ENCODE peak calls at places on chromosomes 6 and 20, in seven cellular contexts. S is small intestine; F is T-helper 1 cell; L is suprapubic skin; Y is cerebellar cortex; N is activated T-cell treated with anti-CD3 and anti-CD28 coated beads, Interleukin-2, amount 50 U/mL, for 72 hours; C is HS-5. Q is an unnamed sample.

GRCh38 chr6:40810176-40810575 is 223.0 kb upstream of the LRFN2 start:
- DNase-seq in F (no peak), Y (no peak), N (no peak), S (no peak), C (peak), L (no peak), Q (no peak)

GRCh38 chr6:158660331-158660730 is 10.5 kb downstream of the SYTL3 start:
- DNase-seq in N (no peak), L (no peak), C (no peak), S (peak), Y (no peak), F (peak), Q (no peak)

GRCh38 chr6:169805242-169805838 is 53.9 kb downstream of the ERMARD start:
- DNase-seq in S (no peak), L (peak), C (no peak), Y (no peak), N (no peak), F (no peak), Q (no peak)

GRCh38 chr6:109315331-109316129 is 66.7 kb downstream of the CD164 start:
- DNase-seq in C (no peak), L (no peak), N (no peak), S (no peak), Y (no peak), F (no peak), Q (no peak)

GRCh38 chr6:137389150-137389664 is 105.0 kb downstream of the OLIG3 start:
- DNase-seq in L (no peak), F (peak), C (peak), S (peak), Y (no peak), N (peak), Q (peak)

GRCh38 chr6:77415706-77416105 is 47.6 kb downstream of the HTR1B start:
- DNase-seq in Y (no peak), N (no peak), S (no peak), L (no peak), C (no peak), F (no peak), Q (peak)

GRCh38 chr6:34696189-34696738 is 303 bp downstream of the ILRUN start:
- DNase-seq in L (peak), C (no peak), S (no peak), F (no peak), Y (no peak), N (no peak), Q (no peak)

GRCh38 chr6:13754644-13755043 is 43.0 kb upstream of the RANBP9 start:
- DNase-seq in L (no peak), C (no peak), N (no peak), S (no peak), Y (no peak), F (no peak), Q (no peak)

GRCh38 chr6:90294614-90294988 is 2.0 kb downstream of the BACH2 start:
- DNase-seq in Y (peak), N (peak), C (no peak), F (peak), S (no peak), L (no peak), Q (no peak)

GRCh38 chr6:36319436-36319762 is 17.3 kb downstream of the BNIP5 start:
- DNase-seq in S (peak), C (no peak), N (no peak), Y (no peak), L (no peak), F (no peak), Q (no peak)

GRCh38 chr6:88683734-88684133 is 279.7 kb downstream of the RNGTT start:
- DNase-seq in S (no peak), Y (no peak), L (no peak), C (no peak), N (no peak), F (no peak), Q (no peak)

GRCh38 chr6:12232339-12232738 is 57.8 kb upstream of the EDN1 start:
- DNase-seq in S (no peak), C (peak), N (no peak), L (no peak), Y (no peak), F (no peak), Q (no peak)

GRCh38 chr20:2759603-2760360 is 40.6 kb downstream of the CPXM1 start:
- DNase-seq in S (no peak), N (no peak), L (no peak), F (no peak), Y (no peak), C (no peak), Q (no peak)

GRCh38 chr20:1775117-1775516 is 117.5 kb upstream of the SIRPG start:
- DNase-seq in C (no peak), L (no peak), S (no peak), F (no peak), N (no peak), Y (no peak), Q (no peak)

GRCh38 chr20:58691773-58692578 is 624 bp upstream of the NPEPL1 start:
- DNase-seq in F (no peak), S (no peak), Y (no peak), N (no peak), L (peak), C (no peak), Q (no peak)

GRCh38 chr6:75855047-75855446 is 106.0 kb downstream of the MYO6 start:
- DNase-seq in L (no peak), S (peak), F (peak), N (peak), C (no peak), Y (peak), Q (peak)

GRCh38 chr6:82270791-82271392 is 23.3 kb upstream of the IBTK start:
- DNase-seq in Y (peak), L (no peak), S (peak), F (no peak), N (no peak), C (no peak), Q (no peak)

GRCh38 chr20:16011061-16011460 is 562.2 kb downstream of the KIF16B start:
- DNase-seq in F (no peak), Y (peak), C (no peak), N (no peak), S (no peak), L (no peak), Q (no peak)

GRCh38 chr6:145525038-145525437 is 210.3 kb downstream of the EPM2A start:
- DNase-seq in S (no peak), N (no peak), C (no peak), F (no peak), Y (no peak), L (no peak), Q (no peak)

GRCh38 chr6:351011-351866 is 40.3 kb upstream of the IRF4 start:
- DNase-seq in C (no peak), N (no peak), S (no peak), L (no peak), Y (no peak), F (no peak), Q (no peak)

GRCh38 chr20:60117040-60117439 is 158.8 kb downstream of the CDH26 start:
- DNase-seq in Y (no peak), N (no peak), L (no peak), F (no peak), S (no peak), C (no peak), Q (no peak)

GRCh38 chr20:58746551-58747399 is 54.2 kb downstream of the NPEPL1 start:
- DNase-seq in N (no peak), F (no peak), Y (peak), C (no peak), S (no peak), L (no peak), Q (no peak)

GRCh38 chr6:11149551-11149950 is 38.0 kb upstream of the ERVFRD-1 start:
- DNase-seq in C (no peak), Y (peak), F (no peak), S (no peak), L (no peak), N (no peak), Q (no peak)

GRCh38 chr6:126063512-126064146 is 77.3 kb downstream of the TRMT11 start:
- DNase-seq in Y (no peak), C (no peak), N (no peak), S (no peak), F (no peak), L (no peak), Q (no peak)

GRCh38 chr20:46285740-46286139 is 22.6 kb downstream of the CDH22 start:
- DNase-seq in F (no peak), S (no peak), C (no peak), Y (no peak), L (no peak), N (no peak), Q (no peak)

GRCh38 chr6:107713214-107713962 is 110.7 kb downstream of the SCML4 start:
- DNase-seq in C (no peak), N (peak), L (no peak), F (no peak), S (no peak), Y (no peak), Q (no peak)

GRCh38 chr6:106562001-106562400 is 67.3 kb downstream of the RTN4IP1 start:
- DNase-seq in N (no peak), S (no peak), L (no peak), C (no peak), Y (no peak), F (no peak), Q (no peak)

GRCh38 chr20:32743237-32744112 is at the start of gene COMMD7:
- DNase-seq in N (peak), C (no peak), S (peak), F (peak), Y (peak), L (peak), Q (no peak)

GRCh38 chr6:137372532-137372931 is 121.7 kb downstream of the OLIG3 start:
- DNase-seq in C (no peak), Y (no peak), F (no peak), N (no peak), L (no peak), S (no peak), Q (no peak)